ENCODE peak calls at places on chromosomes 6 and 20, in eight cellular contexts. One of them, this sample, is unnamed.

GRCh38 chr6:12245360-12245759 is 44.8 kb upstream of the EDN1 start:
- DNase-seq in activated CD4-positive, alpha-beta T cell treated with anti-CD3 and anti-CD28 coated beads, Interleukin-2, amount 50 U/mL, for 48 hours: no peak
- DNase-seq in hepatocyte: no peak
- DNase-seq in IMR-90: no peak
- DNase-seq in T47D: no peak
- DNase-seq in HEK293T: no peak
- DNase-seq in H54: no peak
- DNase-seq in GM04504: no peak
- DNase-seq in this sample: no peak

GRCh38 chr6:89830385-89830809 is 717 bp downstream of the CASP8AP2 start:
- DNase-seq in activated CD4-positive, alpha-beta T cell treated with anti-CD3 and anti-CD28 coated beads, Interleukin-2, amount 50 U/mL, for 48 hours: no peak
- DNase-seq in hepatocyte: no peak
- DNase-seq in IMR-90: no peak
- DNase-seq in T47D: peak; percentile 7
- DNase-seq in HEK293T: peak; percentile 16
- DNase-seq in H54: no peak
- DNase-seq in GM04504: no peak
- DNase-seq in this sample: no peak

GRCh38 chr20:36875702-36876472 is at the start of gene TLDC2:
- DNase-seq in activated CD4-positive, alpha-beta T cell treated with anti-CD3 and anti-CD28 coated beads, Interleukin-2, amount 50 U/mL, for 48 hours: no peak
- DNase-seq in hepatocyte: peak; percentile 78
- DNase-seq in IMR-90: no peak
- DNase-seq in T47D: no peak
- DNase-seq in HEK293T: no peak
- DNase-seq in H54: no peak
- DNase-seq in GM04504: no peak
- DNase-seq in this sample: no peak

GRCh38 chr20:63612276-63612931 is 14.5 kb downstream of the GMEB2 start:
- DNase-seq in activated CD4-positive, alpha-beta T cell treated with anti-CD3 and anti-CD28 coated beads, Interleukin-2, amount 50 U/mL, for 48 hours: no peak
- DNase-seq in hepatocyte: no peak
- DNase-seq in IMR-90: no peak
- DNase-seq in T47D: no peak
- DNase-seq in HEK293T: no peak
- DNase-seq in H54: no peak
- DNase-seq in GM04504: no peak
- DNase-seq in this sample: no peak

GRCh38 chr20:60431349-60431748 is 473.1 kb downstream of the CDH26 start:
- DNase-seq in activated CD4-positive, alpha-beta T cell treated with anti-CD3 and anti-CD28 coated beads, Interleukin-2, amount 50 U/mL, for 48 hours: no peak
- DNase-seq in hepatocyte: no peak
- DNase-seq in IMR-90: no peak
- DNase-seq in T47D: no peak
- DNase-seq in HEK293T: no peak
- DNase-seq in H54: no peak
- DNase-seq in GM04504: no peak
- DNase-seq in this sample: no peak

GRCh38 chr6:28413681-28414080 is 14.1 kb upstream of the ZSCAN12 start:
- DNase-seq in activated CD4-positive, alpha-beta T cell treated with anti-CD3 and anti-CD28 coated beads, Interleukin-2, amount 50 U/mL, for 48 hours: no peak
- DNase-seq in hepatocyte: no peak
- DNase-seq in IMR-90: no peak
- DNase-seq in T47D: no peak
- DNase-seq in HEK293T: no peak
- DNase-seq in H54: no peak
- DNase-seq in GM04504: no peak
- DNase-seq in this sample: no peak

GRCh38 chr6:163687075-163687474 is 272.6 kb downstream of the QKI start:
- DNase-seq in activated CD4-positive, alpha-beta T cell treated with anti-CD3 and anti-CD28 coated beads, Interleukin-2, amount 50 U/mL, for 48 hours: no peak
- DNase-seq in hepatocyte: no peak
- DNase-seq in IMR-90: no peak
- DNase-seq in T47D: no peak
- DNase-seq in HEK293T: no peak
- DNase-seq in H54: no peak
- DNase-seq in GM04504: no peak
- DNase-seq in this sample: no peak

GRCh38 chr20:54668271-54669053 is 193.1 kb downstream of the DOK5 start:
- DNase-seq in activated CD4-positive, alpha-beta T cell treated with anti-CD3 and anti-CD28 coated beads, Interleukin-2, amount 50 U/mL, for 48 hours: peak; percentile 43
- DNase-seq in hepatocyte: peak; percentile 62
- DNase-seq in IMR-90: peak; percentile 5
- DNase-seq in T47D: peak; percentile 59
- DNase-seq in HEK293T: peak; percentile 34
- DNase-seq in H54: peak; percentile 11
- DNase-seq in GM04504: no peak
- DNase-seq in this sample: peak; percentile 43

GRCh38 chr6:152271681-152272464 is 365.3 kb downstream of the SYNE1 start:
- DNase-seq in activated CD4-positive, alpha-beta T cell treated with anti-CD3 and anti-CD28 coated beads, Interleukin-2, amount 50 U/mL, for 48 hours: no peak
- DNase-seq in hepatocyte: no peak
- DNase-seq in IMR-90: peak; percentile 34
- DNase-seq in T47D: no peak
- DNase-seq in HEK293T: no peak
- DNase-seq in H54: no peak
- DNase-seq in GM04504: no peak
- DNase-seq in this sample: no peak

GRCh38 chr20:46324960-46325703 is 16.8 kb upstream of the CDH22 start:
- DNase-seq in activated CD4-positive, alpha-beta T cell treated with anti-CD3 and anti-CD28 coated beads, Interleukin-2, amount 50 U/mL, for 48 hours: peak; percentile 13
- DNase-seq in hepatocyte: peak; percentile 36
- DNase-seq in IMR-90: peak; percentile 7
- DNase-seq in T47D: peak; percentile 62
- DNase-seq in HEK293T: peak; percentile 66
- DNase-seq in H54: peak; percentile 55
- DNase-seq in GM04504: no peak
- DNase-seq in this sample: peak; percentile 77

GRCh38 chr20:1391640-1392442 is 1.0 kb downstream of the FKBP1A start:
- DNase-seq in activated CD4-positive, alpha-beta T cell treated with anti-CD3 and anti-CD28 coated beads, Interleukin-2, amount 50 U/mL, for 48 hours: peak; percentile 48
- DNase-seq in hepatocyte: peak; percentile 30
- DNase-seq in IMR-90: peak; percentile 43
- DNase-seq in T47D: no peak
- DNase-seq in HEK293T: no peak
- DNase-seq in H54: no peak
- DNase-seq in GM04504: no peak
- DNase-seq in this sample: no peak

GRCh38 chr20:51195990-51196389 is 173.1 kb upstream of the KCNG1 start:
- DNase-seq in activated CD4-positive, alpha-beta T cell treated with anti-CD3 and anti-CD28 coated beads, Interleukin-2, amount 50 U/mL, for 48 hours: no peak
- DNase-seq in hepatocyte: no peak
- DNase-seq in IMR-90: no peak
- DNase-seq in T47D: no peak
- DNase-seq in HEK293T: no peak
- DNase-seq in H54: no peak
- DNase-seq in GM04504: no peak
- DNase-seq in this sample: no peak

GRCh38 chr6:4381379-4381778 is 246.0 kb upstream of the ECI2 start:
- DNase-seq in activated CD4-positive, alpha-beta T cell treated with anti-CD3 and anti-CD28 coated beads, Interleukin-2, amount 50 U/mL, for 48 hours: no peak
- DNase-seq in hepatocyte: no peak
- DNase-seq in IMR-90: peak; percentile 89
- DNase-seq in T47D: no peak
- DNase-seq in HEK293T: no peak
- DNase-seq in H54: no peak
- DNase-seq in GM04504: no peak
- DNase-seq in this sample: no peak

GRCh38 chr20:47348539-47349142 is 7.9 kb downstream of the ZMYND8 start:
- DNase-seq in activated CD4-positive, alpha-beta T cell treated with anti-CD3 and anti-CD28 coated beads, Interleukin-2, amount 50 U/mL, for 48 hours: no peak
- DNase-seq in hepatocyte: no peak
- DNase-seq in IMR-90: no peak
- DNase-seq in T47D: no peak
- DNase-seq in HEK293T: no peak
- DNase-seq in H54: no peak
- DNase-seq in GM04504: no peak
- DNase-seq in this sample: no peak

GRCh38 chr6:149895702-149896310 is 2.1 kb downstream of the RAET1E start:
- DNase-seq in activated CD4-positive, alpha-beta T cell treated with anti-CD3 and anti-CD28 coated beads, Interleukin-2, amount 50 U/mL, for 48 hours: peak; percentile 37
- DNase-seq in hepatocyte: no peak
- DNase-seq in IMR-90: peak; percentile 62
- DNase-seq in T47D: peak; percentile 41
- DNase-seq in HEK293T: peak; percentile 4
- DNase-seq in H54: peak; percentile 67
- DNase-seq in GM04504: peak; percentile 67
- DNase-seq in this sample: no peak

GRCh38 chr6:29653452-29654038 is 3.3 kb upstream of the MOG start:
- DNase-seq in activated CD4-positive, alpha-beta T cell treated with anti-CD3 and anti-CD28 coated beads, Interleukin-2, amount 50 U/mL, for 48 hours: peak; percentile 34
- DNase-seq in hepatocyte: peak; percentile 91
- DNase-seq in IMR-90: peak; percentile 80
- DNase-seq in T47D: peak; percentile 75
- DNase-seq in HEK293T: peak; percentile 61
- DNase-seq in H54: no peak
- DNase-seq in GM04504: no peak
- DNase-seq in this sample: peak; percentile 47

GRCh38 chr6:53230775-53231467 is 82.3 kb upstream of the GCM1 start:
- DNase-seq in activated CD4-positive, alpha-beta T cell treated with anti-CD3 and anti-CD28 coated beads, Interleukin-2, amount 50 U/mL, for 48 hours: no peak
- DNase-seq in hepatocyte: no peak
- DNase-seq in IMR-90: no peak
- DNase-seq in T47D: no peak
- DNase-seq in HEK293T: no peak
- DNase-seq in H54: no peak
- DNase-seq in GM04504: no peak
- DNase-seq in this sample: no peak

GRCh38 chr6:43361269-43361668 is 8.2 kb downstream of the ZNF318 start:
- DNase-seq in activated CD4-positive, alpha-beta T cell treated with anti-CD3 and anti-CD28 coated beads, Interleukin-2, amount 50 U/mL, for 48 hours: no peak
- DNase-seq in hepatocyte: no peak
- DNase-seq in IMR-90: no peak
- DNase-seq in T47D: no peak
- DNase-seq in HEK293T: no peak
- DNase-seq in H54: no peak
- DNase-seq in GM04504: no peak
- DNase-seq in this sample: no peak

GRCh38 chr20:40561187-40561586 is 127.8 kb downstream of the MAFB start:
- DNase-seq in activated CD4-positive, alpha-beta T cell treated with anti-CD3 and anti-CD28 coated beads, Interleukin-2, amount 50 U/mL, for 48 hours: no peak
- DNase-seq in hepatocyte: no peak
- DNase-seq in IMR-90: no peak
- DNase-seq in T47D: no peak
- DNase-seq in HEK293T: no peak
- DNase-seq in H54: no peak
- DNase-seq in GM04504: no peak
- DNase-seq in this sample: no peak

GRCh38 chr6:107713214-107713962 is 110.7 kb downstream of the SCML4 start:
- DNase-seq in activated CD4-positive, alpha-beta T cell treated with anti-CD3 and anti-CD28 coated beads, Interleukin-2, amount 50 U/mL, for 48 hours: peak; percentile 66
- DNase-seq in hepatocyte: no peak
- DNase-seq in IMR-90: no peak
- DNase-seq in T47D: no peak
- DNase-seq in HEK293T: no peak
- DNase-seq in H54: no peak
- DNase-seq in GM04504: no peak
- DNase-seq in this sample: no peak

GRCh38 chr6:13116155-13116554 is 212.2 kb downstream of the TBC1D7 start:
- DNase-seq in activated CD4-positive, alpha-beta T cell treated with anti-CD3 and anti-CD28 coated beads, Interleukin-2, amount 50 U/mL, for 48 hours: no peak
- DNase-seq in hepatocyte: no peak
- DNase-seq in IMR-90: no peak
- DNase-seq in T47D: no peak
- DNase-seq in HEK293T: no peak
- DNase-seq in H54: no peak
- DNase-seq in GM04504: no peak
- DNase-seq in this sample: no peak

GRCh38 chr20:49380245-49380875 is 102.1 kb downstream of the KCNB1 start:
- DNase-seq in activated CD4-positive, alpha-beta T cell treated with anti-CD3 and anti-CD28 coated beads, Interleukin-2, amount 50 U/mL, for 48 hours: no peak
- DNase-seq in hepatocyte: no peak
- DNase-seq in IMR-90: no peak
- DNase-seq in T47D: peak; percentile 37
- DNase-seq in HEK293T: no peak
- DNase-seq in H54: no peak
- DNase-seq in GM04504: no peak
- DNase-seq in this sample: no peak

GRCh38 chr20:9262653-9263194 is 193.8 kb downstream of the PLCB4 start:
- DNase-seq in activated CD4-positive, alpha-beta T cell treated with anti-CD3 and anti-CD28 coated beads, Interleukin-2, amount 50 U/mL, for 48 hours: no peak
- DNase-seq in hepatocyte: no peak
- DNase-seq in IMR-90: peak; percentile 30
- DNase-seq in T47D: no peak
- DNase-seq in HEK293T: no peak
- DNase-seq in H54: no peak
- DNase-seq in GM04504: no peak
- DNase-seq in this sample: no peak

GRCh38 chr6:44010411-44011349 is 116.6 kb downstream of the MRPL14 start:
- DNase-seq in activated CD4-positive, alpha-beta T cell treated with anti-CD3 and anti-CD28 coated beads, Interleukin-2, amount 50 U/mL, for 48 hours: no peak
- DNase-seq in hepatocyte: no peak
- DNase-seq in IMR-90: peak; percentile 100
- DNase-seq in T47D: no peak
- DNase-seq in HEK293T: no peak
- DNase-seq in H54: peak; percentile 98
- DNase-seq in GM04504: peak; percentile 91
- DNase-seq in this sample: no peak

GRCh38 chr6:154352898-154353585 is 3.6 kb downstream of the IPCEF1 start:
- DNase-seq in activated CD4-positive, alpha-beta T cell treated with anti-CD3 and anti-CD28 coated beads, Interleukin-2, amount 50 U/mL, for 48 hours: peak; percentile 62
- DNase-seq in hepatocyte: no peak
- DNase-seq in IMR-90: no peak
- DNase-seq in T47D: no peak
- DNase-seq in HEK293T: no peak
- DNase-seq in H54: no peak
- DNase-seq in GM04504: no peak
- DNase-seq in this sample: no peak

GRCh38 chr6:44194326-44194725 is 22.4 kb upstream of the MYMX start:
- DNase-seq in activated CD4-positive, alpha-beta T cell treated with anti-CD3 and anti-CD28 coated beads, Interleukin-2, amount 50 U/mL, for 48 hours: no peak
- DNase-seq in hepatocyte: no peak
- DNase-seq in IMR-90: no peak
- DNase-seq in T47D: no peak
- DNase-seq in HEK293T: no peak
- DNase-seq in H54: peak; percentile 1
- DNase-seq in GM04504: no peak
- DNase-seq in this sample: no peak

GRCh38 chr6:157964139-157964538 is 17.5 kb upstream of the SYNJ2 start:
- DNase-seq in activated CD4-positive, alpha-beta T cell treated with anti-CD3 and anti-CD28 coated beads, Interleukin-2, amount 50 U/mL, for 48 hours: no peak
- DNase-seq in hepatocyte: no peak
- DNase-seq in IMR-90: peak; percentile 38
- DNase-seq in T47D: no peak
- DNase-seq in HEK293T: no peak
- DNase-seq in H54: no peak
- DNase-seq in GM04504: no peak
- DNase-seq in this sample: no peak

GRCh38 chr6:30714263-30714662 is 2.8 kb downstream of the MDC1 start:
- DNase-seq in activated CD4-positive, alpha-beta T cell treated with anti-CD3 and anti-CD28 coated beads, Interleukin-2, amount 50 U/mL, for 48 hours: no peak
- DNase-seq in hepatocyte: no peak
- DNase-seq in IMR-90: no peak
- DNase-seq in T47D: no peak
- DNase-seq in HEK293T: no peak
- DNase-seq in H54: no peak
- DNase-seq in GM04504: no peak
- DNase-seq in this sample: no peak

GRCh38 chr6:45746046-45746445 is 269.6 kb downstream of the CLIC5 start:
- DNase-seq in activated CD4-positive, alpha-beta T cell treated with anti-CD3 and anti-CD28 coated beads, Interleukin-2, amount 50 U/mL, for 48 hours: no peak
- DNase-seq in hepatocyte: no peak
- DNase-seq in IMR-90: peak; percentile 49
- DNase-seq in T47D: peak; percentile 13
- DNase-seq in HEK293T: no peak
- DNase-seq in H54: no peak
- DNase-seq in GM04504: no peak
- DNase-seq in this sample: no peak